ENCODE peak calls at places on chromosomes 3 and 15, in five cellular contexts. E is pancreas; B is PC-3; L is substantia nigra; H is CD8-positive, alpha-beta memory T cell. K is an unnamed sample.

GRCh38 chr15:95290376-95290973 is 1040.0 kb upstream of the NR2F2 start:
- DNase-seq in E (no peak), B (no peak), L (no peak), H (no peak), K (no peak)

GRCh38 chr15:90031231-90031791 is 30.2 kb downstream of the ZNF710 start:
- DNase-seq in E (no peak), B (peak), L (no peak), H (no peak), K (no peak)

GRCh38 chr3:124887996-124888298 is 782 bp upstream of the ITGB5 start:
- DNase-seq in E (no peak), B (no peak), L (no peak), H (no peak), K (no peak)

GRCh38 chr15:89632563-89633430 is 22.5 kb downstream of the KIF7 start:
- DNase-seq in E (no peak), B (no peak), L (no peak), H (no peak), K (no peak)

GRCh38 chr3:107430214-107431047 is 53.2 kb downstream of the CCDC54 start:
- DNase-seq in E (peak), B (no peak), L (no peak), H (no peak), K (no peak)

GRCh38 chr3:12170207-12170606 is 11.5 kb upstream of the TIMP4 start:
- DNase-seq in E (no peak), B (no peak), L (no peak), H (no peak), K (no peak)

GRCh38 chr3:128455786-128456748 is 10.6 kb downstream of the DNAJB8 start:
- DNase-seq in E (no peak), B (no peak), L (no peak), H (no peak), K (no peak)

GRCh38 chr3:194265505-194265892 is 85.6 kb downstream of the CPN2 start:
- DNase-seq in E (peak), B (peak), L (peak), H (no peak), K (no peak)

GRCh38 chr3:128481438-128481942 is 11.5 kb downstream of the GATA2 start:
- DNase-seq in E (no peak), B (no peak), L (no peak), H (no peak), K (no peak)

GRCh38 chr15:58686286-58686685 is 63.2 kb downstream of the ADAM10 start:
- DNase-seq in E (no peak), B (no peak), L (no peak), H (no peak), K (no peak)

DNA sequence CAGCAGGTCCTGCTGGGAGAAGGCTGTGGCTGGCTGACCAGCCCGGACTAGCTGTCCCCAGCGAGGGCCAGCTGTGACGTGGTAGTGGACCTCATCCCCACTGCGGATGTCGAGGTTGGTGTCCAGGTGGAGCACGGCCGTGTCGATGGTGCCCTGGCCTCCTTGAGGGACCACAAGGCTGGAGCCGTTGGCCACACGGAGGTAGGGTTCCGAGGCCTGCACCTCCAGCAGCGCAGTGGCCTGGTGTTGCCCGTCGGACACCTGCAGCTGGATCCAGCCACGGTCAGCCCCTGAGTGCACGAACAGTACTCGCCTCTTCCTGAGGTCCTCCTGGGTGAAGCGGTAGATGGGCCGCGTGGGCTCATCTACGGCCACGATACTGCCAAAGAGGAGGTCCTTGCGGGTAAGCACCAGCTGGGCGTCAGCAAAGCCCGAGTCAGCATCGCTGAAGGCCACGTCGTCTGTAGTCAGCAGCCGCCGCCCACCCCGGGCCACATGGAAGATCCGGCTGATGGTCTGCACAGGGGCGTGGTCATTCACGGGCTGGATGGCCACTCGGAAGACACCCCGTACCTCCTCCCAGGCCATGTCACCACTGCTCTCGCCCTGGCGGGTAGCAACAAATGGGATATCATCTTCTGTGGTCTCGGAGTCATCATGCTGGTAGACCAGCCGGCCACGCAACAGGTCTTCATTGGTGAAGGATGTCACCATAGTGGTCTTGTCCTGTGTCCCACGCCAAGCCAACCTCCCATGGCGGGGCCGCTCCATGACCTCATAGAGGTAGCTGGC is 25.0 kb downstream of the CSPG4 start:
- DNase-seq in E (no peak), B (no peak), L (no peak), H (no peak), K (no peak)
- H3K27ac ChIP-seq in E (no peak), B (no peak), L (no peak), H (no peak), K (no peak)

DNA sequence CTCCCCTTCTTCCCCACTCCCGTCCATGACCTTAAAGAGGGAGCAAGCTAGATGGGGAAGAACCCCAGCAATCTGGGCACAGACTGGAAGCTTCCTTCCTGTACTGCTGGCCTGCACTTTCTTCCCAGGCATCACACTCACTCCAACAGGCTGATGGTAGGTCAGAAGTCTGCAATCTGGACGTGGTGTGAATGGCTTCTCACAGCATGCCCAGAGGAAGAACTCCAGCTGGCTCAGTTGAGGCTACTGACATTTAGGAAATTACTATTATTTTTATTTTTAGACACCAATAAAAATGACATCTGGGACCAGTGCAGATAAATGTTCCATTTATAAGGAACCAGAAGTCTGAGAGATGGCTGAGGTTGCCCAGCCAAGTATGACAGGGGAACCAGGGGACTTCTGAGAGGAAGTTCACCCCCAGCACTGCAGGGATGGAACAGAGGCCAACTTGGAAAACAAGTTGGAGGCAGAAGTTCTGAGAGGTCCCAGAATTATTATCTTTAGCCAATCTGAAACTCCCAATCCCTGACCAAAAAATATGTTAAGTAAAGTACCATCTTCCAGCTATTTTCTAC is 163.8 kb upstream of the CTNNB1 start:
- DNase-seq in E (no peak), B (no peak), L (no peak), H (no peak), K (no peak)
- H3K27ac ChIP-seq in E (no peak), B (no peak), L (no peak), H (no peak), K (no peak)

GRCh38 chr3:55790596-55791350 is 303.7 kb upstream of the WNT5A start:
- DNase-seq in E (no peak), B (peak), L (no peak), H (no peak), K (no peak)
- H3K27ac ChIP-seq in E (no peak), B (peak), L (no peak), H (no peak), K (no peak)

DNA sequence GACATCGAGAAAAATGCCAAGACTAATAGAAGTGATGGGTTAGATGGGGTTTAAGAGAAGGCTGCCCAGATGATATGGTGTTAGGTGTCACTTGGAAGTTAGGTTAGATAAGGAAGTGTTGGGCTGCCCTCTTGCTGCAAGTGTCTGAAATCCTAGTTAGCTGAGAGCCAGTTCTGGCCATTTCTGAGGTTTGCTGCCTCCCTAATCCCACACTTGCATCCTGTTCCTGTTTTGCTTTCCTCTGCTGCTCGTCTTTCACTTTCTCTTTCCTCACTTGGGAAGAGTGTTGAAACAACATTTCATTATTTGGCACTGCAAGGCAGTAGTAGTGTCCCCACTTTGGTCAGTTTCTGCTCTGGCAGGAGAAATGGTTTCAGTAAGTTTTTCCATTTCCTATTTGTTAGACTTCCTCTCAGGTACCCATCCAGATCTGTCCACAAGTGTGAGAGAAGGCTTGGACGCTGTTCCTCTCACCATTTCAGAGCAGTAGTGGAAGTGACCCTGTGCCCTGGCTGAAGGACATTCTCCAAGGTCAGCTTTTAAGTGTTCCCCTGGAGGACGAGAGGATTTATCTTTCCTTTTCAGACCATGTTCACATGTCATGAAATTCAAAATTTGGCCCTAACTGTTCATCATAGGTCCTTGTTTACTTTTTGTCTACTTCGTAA is 93.3 kb downstream of the ADAMTSL3 start:
- DNase-seq in E (no peak), B (peak), L (no peak), H (no peak), K (no peak)
- H3K27ac ChIP-seq in E (no peak), B (peak), L (no peak), H (no peak), K (no peak)

DNA sequence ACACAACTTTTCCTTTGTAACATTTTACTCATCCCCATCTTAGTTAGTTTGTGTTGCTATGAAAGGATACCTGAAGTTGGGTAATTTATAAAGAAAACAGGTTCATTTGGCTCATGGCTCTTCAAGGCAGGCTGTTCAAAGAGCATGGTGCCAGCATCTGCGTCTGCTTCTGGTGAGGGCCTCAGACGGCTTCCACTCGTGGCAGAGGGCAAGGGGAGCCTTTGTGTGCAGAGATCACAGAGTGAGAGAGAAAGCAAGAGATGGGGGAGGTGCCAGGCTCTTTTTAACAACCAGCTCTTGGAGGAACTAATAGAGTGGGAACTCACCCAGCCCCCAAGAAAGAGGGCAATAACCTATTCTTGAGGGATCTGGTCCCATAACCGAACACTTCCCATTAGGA is 23.1 kb downstream of the PLA2G4F start:
- DNase-seq in E (no peak), B (no peak), L (no peak), H (no peak), K (no peak)
- H3K27ac ChIP-seq in E (no peak), B (no peak), L (no peak), H (no peak), K (no peak)

GRCh38 chr3:179438836-179439235 is 12.4 kb downstream of the GNB4 start:
- DNase-seq in E (no peak), B (no peak), L (no peak), H (no peak), K (no peak)
- H3K27ac ChIP-seq in E (no peak), B (no peak), L (no peak), H (no peak), K (no peak)

GRCh38 chr15:41727143-41727542 is 47.1 kb upstream of the MAPKBP1 start:
- DNase-seq in E (no peak), B (no peak), L (no peak), H (no peak), K (no peak)
- H3K27ac ChIP-seq in E (no peak), B (no peak), L (no peak), H (no peak), K (no peak)